ENCODE peak calls at places on chromosomes 1 and 21, in ten cellular contexts. Z is tibial nerve, J is A549, T is transverse colon, Q is right lobe of liver, X is PC-9, U is heart right ventricle, W is right cardiac atrium, H is body of pancreas, K is psoas muscle. P is an unnamed sample.

GRCh38 chr1:7519861-7520408 is 251.2 kb upstream of the VAMP3 start:
- DNase-seq in Z (no peak), H (no peak), J (no peak), T (no peak), U (no peak), W (no peak), Q (no peak), K (no peak), X (no peak), P (no peak)

GRCh38 chr1:183670169-183670568 is 17.1 kb upstream of the APOBEC4 start:
- DNase-seq in K (no peak), T (no peak), X (no peak), J (no peak), H (no peak), Z (no peak), Q (no peak), W (no peak), U (no peak), P (no peak)

GRCh38 chr1:156927215-156928042 is 7.0 kb downstream of the LRRC71 start:
- DNase-seq in U (peak), X (peak), Z (peak), J (peak), K (peak), H (peak), T (peak), Q (peak), W (peak), P (peak)

GRCh38 chr1:150233359-150234308 is 2.3 kb downstream of the ANP32E start:
- DNase-seq in J (no peak), T (no peak), K (peak), H (peak), U (no peak), X (no peak), W (no peak), Q (no peak), Z (no peak), P (no peak)

GRCh38 chr1:194535369-194535768 is 1349.0 kb upstream of the B3GALT2 start:
- DNase-seq in K (no peak), X (no peak), U (no peak), J (no peak), Z (no peak), W (no peak), Q (no peak), T (no peak), H (no peak), P (peak)

GRCh38 chr1:107954121-107954520 is 10.9 kb downstream of the VAV3 start:
- DNase-seq in K (no peak), X (no peak), J (no peak), U (no peak), Z (no peak), T (no peak), W (no peak), Q (no peak), H (no peak), P (no peak)

GRCh38 chr1:168867941-168868634 is 139.1 kb upstream of the DPT start:
- DNase-seq in U (no peak), K (no peak), Q (no peak), W (no peak), T (no peak), X (no peak), Z (no peak), H (peak), J (no peak), P (no peak)

GRCh38 chr1:3695326-3696217 is 43.3 kb downstream of the TP73 start:
- DNase-seq in H (peak), J (peak), Z (peak), W (peak), Q (peak), X (peak), U (peak), T (peak), K (no peak), P (no peak)

GRCh38 chr1:195530961-195531360 is 1077.3 kb downstream of the KCNT2 start:
- DNase-seq in U (no peak), X (no peak), Q (no peak), J (no peak), T (no peak), Z (no peak), W (no peak), K (no peak), H (no peak), P (no peak)

GRCh38 chr1:198007687-198008627 is 90.8 kb downstream of the LHX9 start:
- DNase-seq in U (no peak), K (no peak), Z (no peak), X (no peak), Q (no peak), H (no peak), J (no peak), W (no peak), T (no peak), P (no peak)

GRCh38 chr1:1434131-1434811 is 1.2 kb upstream of the VWA1 start:
- DNase-seq in U (peak), Z (no peak), H (peak), Q (no peak), W (peak), K (no peak), J (no peak), T (peak), X (peak), P (no peak)

GRCh38 chr1:226827458-226827857 is 43.0 kb upstream of the PSEN2 start:
- DNase-seq in H (peak), U (peak), W (peak), J (no peak), Z (peak), T (peak), K (peak), X (no peak), Q (peak), P (no peak)

GRCh38 chr1:165924096-165924495 is 96.7 kb downstream of the UCK2 start:
- DNase-seq in J (no peak), Z (no peak), W (no peak), K (no peak), X (no peak), T (no peak), H (no peak), Q (no peak), U (no peak), P (no peak)

GRCh38 chr1:15028117-15028516 is 125.4 kb upstream of the TMEM51 start:
- DNase-seq in T (no peak), W (peak), Z (no peak), J (no peak), U (peak), H (peak), X (peak), K (peak), Q (no peak), P (peak)

GRCh38 chr1:174039069-174039468 is 16.9 kb upstream of the RC3H1 start:
- DNase-seq in X (no peak), Z (no peak), H (no peak), W (no peak), K (no peak), Q (no peak), T (no peak), U (no peak), J (no peak), P (no peak)

GRCh38 chr1:156673387-156674121 is 3.7 kb downstream of the NES start:
- DNase-seq in Z (no peak), H (no peak), W (no peak), K (no peak), J (no peak), U (no peak), T (no peak), X (no peak), Q (no peak), P (no peak)

DNA sequence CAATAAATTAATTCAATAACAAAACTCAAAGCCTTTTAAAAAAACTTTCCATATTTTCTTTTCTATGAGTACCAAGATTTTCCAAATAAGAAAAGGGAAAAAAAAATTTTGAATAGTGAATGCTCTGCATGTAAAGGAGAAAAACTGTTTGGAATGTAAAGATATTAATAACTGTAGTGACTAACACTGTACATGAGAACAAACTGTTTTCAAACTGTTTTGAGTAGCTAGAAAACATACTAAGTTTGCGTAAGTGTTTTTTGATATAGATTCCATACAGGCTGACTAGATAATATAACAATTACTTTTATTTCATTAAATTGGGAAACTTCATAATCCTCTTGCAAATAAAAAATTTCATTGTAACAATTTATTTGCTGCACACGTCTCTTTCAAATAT is 150.5 kb downstream of the DPYD start:
- DNase-seq in U (no peak), X (no peak), Z (no peak), W (no peak), K (no peak), H (no peak), T (no peak), J (no peak), Q (no peak), P (no peak)
- H3K27ac ChIP-seq in U (no peak), X (no peak), Z (no peak), W (no peak), K (no peak), H (no peak), T (no peak), J (no peak), Q (no peak), P (no peak)

GRCh38 chr1:8891405-8891804 is 12.9 kb upstream of the ENO1 start:
- DNase-seq in U (no peak), J (no peak), K (no peak), H (no peak), W (no peak), Z (no peak), Q (no peak), X (no peak), T (no peak), P (no peak)
- H3K27ac ChIP-seq in U (no peak), J (peak), K (peak), H (no peak), W (no peak), Z (peak), Q (no peak), X (no peak), T (no peak), P (no peak)

GRCh38 chr21:27674037-27674436 is 707.1 kb upstream of the ADAMTS5 start:
- DNase-seq in J (no peak), K (no peak), W (no peak), Z (no peak), X (no peak), U (no peak), Q (no peak), T (no peak), H (no peak), P (no peak)

GRCh38 chr21:27677547-27677946 is 710.7 kb upstream of the ADAMTS5 start:
- DNase-seq in J (no peak), X (no peak), K (no peak), H (no peak), T (no peak), W (no peak), Q (no peak), Z (no peak), U (no peak), P (no peak)

GRCh38 chr21:27681038-27681437 is 714.1 kb upstream of the ADAMTS5 start:
- DNase-seq in T (no peak), Q (no peak), X (no peak), W (no peak), K (no peak), J (no peak), U (no peak), Z (no peak), H (no peak), P (no peak)

GRCh38 chr21:27681841-27682240 is 715.0 kb upstream of the ADAMTS5 start:
- DNase-seq in X (no peak), W (no peak), U (no peak), J (no peak), Z (no peak), Q (no peak), K (no peak), T (no peak), H (no peak), P (no peak)

GRCh38 chr21:27678511-27678910 is 711.6 kb upstream of the ADAMTS5 start:
- DNase-seq in K (no peak), T (no peak), H (no peak), W (no peak), U (no peak), X (no peak), J (no peak), Z (no peak), Q (no peak), P (no peak)
- H3K27ac ChIP-seq in K (no peak), T (no peak), H (no peak), W (no peak), U (no peak), X (no peak), J (no peak), Z (no peak), Q (no peak), P (no peak)

GRCh38 chr1:36443297-36443696 is 7.0 kb downstream of the OSCP1 start:
- DNase-seq in U (no peak), X (no peak), H (no peak), T (no peak), W (no peak), K (no peak), Q (no peak), J (no peak), Z (no peak), P (no peak)
- H3K27ac ChIP-seq in U (no peak), X (no peak), H (no peak), T (no peak), W (no peak), K (no peak), Q (no peak), J (no peak), Z (no peak), P (no peak)

GRCh38 chr1:25799758-25800537 is at the start of gene SELENON:
- DNase-seq in Z (no peak), U (peak), W (peak), J (peak), H (peak), K (peak), T (peak), X (peak), Q (peak), P (no peak)
- H3K27ac ChIP-seq in Z (peak), U (peak), W (peak), J (peak), H (peak), K (peak), T (peak), X (no peak), Q (peak), P (no peak)

GRCh38 chr1:207025144-207025880 is 7.2 kb downstream of the C1orf116 start:
- DNase-seq in U (no peak), K (no peak), Q (no peak), W (no peak), X (peak), H (peak), T (no peak), Z (no peak), J (no peak), P (no peak)
- H3K27ac ChIP-seq in U (peak), K (no peak), Q (no peak), W (peak), X (peak), H (peak), T (peak), Z (peak), J (peak), P (peak)

GRCh38 chr1:10623391-10624145 is 148.8 kb downstream of the PEX14 start:
- DNase-seq in T (no peak), J (no peak), U (no peak), Q (peak), X (no peak), Z (no peak), K (no peak), H (no peak), W (no peak), P (no peak)

GRCh38 chr1:10624256-10625050 is 149.7 kb downstream of the PEX14 start:
- DNase-seq in T (no peak), Q (peak), W (no peak), U (no peak), X (no peak), J (no peak), H (no peak), K (no peak), Z (no peak), P (no peak)

GRCh38 chr1:10625554-10625953 is 150.8 kb downstream of the PEX14 start:
- DNase-seq in K (no peak), J (no peak), H (no peak), T (no peak), X (no peak), U (no peak), Q (peak), Z (no peak), W (no peak), P (no peak)

GRCh38 chr1:10626011-10626731 is 151.4 kb downstream of the PEX14 start:
- DNase-seq in J (no peak), X (no peak), K (no peak), H (no peak), U (no peak), Q (peak), Z (no peak), W (no peak), T (no peak), P (no peak)

GRCh38 chr1:10625076-10625475 is 150.3 kb downstream of the PEX14 start:
- DNase-seq in X (no peak), T (no peak), J (no peak), K (no peak), W (no peak), H (no peak), U (no peak), Q (peak), Z (no peak), P (no peak)
- H3K27ac ChIP-seq in X (no peak), T (no peak), J (no peak), K (no peak), W (no peak), H (no peak), U (no peak), Q (no peak), Z (no peak), P (no peak)

GRCh38 chr1:111592389-111593361 is 26.9 kb upstream of the RAP1A start:
- DNase-seq in T (peak), Z (peak), W (peak), Q (peak), J (peak), U (peak), X (peak), K (peak), H (peak), P (peak)

GRCh38 chr1:111594128-111594693 is 25.4 kb upstream of the RAP1A start:
- DNase-seq in K (no peak), U (no peak), J (no peak), H (no peak), Z (no peak), Q (no peak), W (no peak), X (no peak), T (no peak), P (no peak)

GRCh38 chr1:111593403-111594127 is 26.0 kb upstream of the RAP1A start:
- DNase-seq in U (no peak), W (no peak), T (no peak), H (no peak), K (no peak), Z (no peak), Q (no peak), X (peak), J (no peak), P (no peak)

GRCh38 chr1:111595807-111596206 is 23.8 kb upstream of the RAP1A start:
- DNase-seq in W (no peak), Z (no peak), T (no peak), U (no peak), Q (no peak), X (no peak), H (no peak), J (no peak), K (no peak), P (no peak)

GRCh38 chr1:111591946-111592345 is 27.6 kb upstream of the RAP1A start:
- DNase-seq in Z (no peak), J (no peak), X (no peak), U (no peak), Q (no peak), W (no peak), K (no peak), H (no peak), T (no peak), P (no peak)
- H3K27ac ChIP-seq in Z (peak), J (no peak), X (peak), U (peak), Q (peak), W (peak), K (peak), H (peak), T (peak), P (peak)

GRCh38 chr21:33427051-33427450 is 23.8 kb downstream of the IFNGR2 start:
- DNase-seq in Q (no peak), K (no peak), U (no peak), Z (no peak), J (no peak), X (no peak), T (no peak), H (no peak), W (no peak), P (no peak)
- H3K27ac ChIP-seq in Q (no peak), K (no peak), U (no peak), Z (peak), J (no peak), X (no peak), T (no peak), H (no peak), W (no peak), P (no peak)

GRCh38 chr1:5988596-5989285 is 3.5 kb downstream of the NPHP4 start:
- DNase-seq in T (no peak), J (no peak), X (no peak), H (no peak), K (no peak), Z (no peak), Q (no peak), W (no peak), U (no peak), P (no peak)
- H3K27ac ChIP-seq in T (no peak), J (no peak), X (no peak), H (no peak), K (no peak), Z (no peak), Q (no peak), W (no peak), U (no peak), P (no peak)

P was measured in epithelial cell of prostate.